ENCODE peak calls at places on chromosomes 16 and 17, in five cellular contexts. O is stimulated activated CD8-positive, alpha-beta memory T cell treated with anti-CD3 and anti-CD28 coated beads, Interleukin-15, amount 100 ng/mL, for 1 hour; X is NCI-H1694; U is GM23248; A is KBM-7. Q is an unnamed sample.

GRCh38 chr17:65292430-65292829 is 155.3 kb downstream of the RGS9 start:
- DNase-seq in O (no peak), X (no peak), U (peak; percentile 15), A (no peak), Q (no peak)

GRCh38 chr16:49048557-49048956 is 233.1 kb downstream of the CBLN1 start:
- DNase-seq in O (no peak), X (no peak), U (peak; percentile 32), A (no peak), Q (no peak)

GRCh38 chr16:31696968-31697743 is 169.5 kb downstream of the AHSP start:
- DNase-seq in O (no peak), X (peak; percentile 3), U (peak; percentile 77), A (peak; percentile 68), Q (peak; percentile 66)

GRCh38 chr17:31610301-31610910 is 218.9 kb downstream of the RAB11FIP4 start:
- DNase-seq in O (no peak), X (peak; percentile 52), U (no peak), A (no peak), Q (no peak)

GRCh38 chr16:73921295-73921694 is 375.3 kb upstream of the PSMD7 start:
- DNase-seq in O (no peak), X (no peak), U (peak; percentile 0), A (no peak), Q (no peak)

GRCh38 chr16:75108792-75109731 is 7.5 kb downstream of the LDHD start:
- DNase-seq in O (peak; percentile 26), X (no peak), U (peak; percentile 94), A (peak; percentile 74), Q (peak; percentile 87)

GRCh38 chr17:76131061-76131691 is 9.9 kb downstream of the FOXJ1 start:
- DNase-seq in O (no peak), X (no peak), U (no peak), A (no peak), Q (no peak)

GRCh38 chr16:72202014-72202413 is 30.1 kb upstream of the PMFBP1 start:
- DNase-seq in O (no peak), X (no peak), U (peak; percentile 34), A (no peak), Q (no peak)

GRCh38 chr17:68305132-68305531 is 13.8 kb downstream of the ARSG start:
- DNase-seq in O (no peak), X (no peak), U (peak; percentile 32), A (no peak), Q (no peak)

GRCh38 chr17:48722201-48722907 is at the start of gene PRAC1:
- DNase-seq in O (no peak), X (no peak), U (no peak), A (no peak), Q (no peak)

GRCh38 chr17:79220715-79221291 is 146.2 kb downstream of the ENGASE start:
- DNase-seq in O (no peak), X (peak; percentile 27), U (peak; percentile 9), A (no peak), Q (peak; percentile 36)

GRCh38 chr17:43416998-43417891 is 18.5 kb downstream of the ARL4D start:
- DNase-seq in O (no peak), X (peak; percentile 26), U (peak; percentile 86), A (no peak), Q (peak; percentile 86)

GRCh38 chr16:24993722-24994686 is 21.2 kb downstream of the ARHGAP17 start:
- DNase-seq in O (no peak), X (no peak), U (peak; percentile 96), A (no peak), Q (peak; percentile 87)

GRCh38 chr16:85173077-85173980 is 61.1 kb upstream of the CIBAR2 start:
- DNase-seq in O (no peak), X (no peak), U (peak; percentile 98), A (no peak), Q (peak; percentile 63)

GRCh38 chr17:31462261-31462660 is 70.8 kb downstream of the RAB11FIP4 start:
- DNase-seq in O (no peak), X (no peak), U (no peak), A (no peak), Q (no peak)

GRCh38 chr17:82241926-82242697 is 13.3 kb downstream of the SLC16A3 start:
- DNase-seq in O (no peak), X (peak; percentile 27), U (no peak), A (no peak), Q (peak; percentile 52)

GRCh38 chr17:57210224-57210553 is 46.1 kb upstream of the MSI2 start:
- DNase-seq in O (no peak), X (no peak), U (peak; percentile 20), A (no peak), Q (no peak)